ENCODE peak calls at places on chromosomes 3 and 15, in four cellular contexts. One of them, this sample, is unnamed.

GRCh38 chr15:74431645-74432044 is 2.1 kb downstream of the SEMA7A start:
- DNase-seq in fibroblast of lung: no peak
- DNase-seq in endothelial cell of umbilical vein: no peak
- DNase-seq in GM23338: no peak
- DNase-seq in this sample: peak; percentile 24

GRCh38 chr3:17577795-17578520 is 164.5 kb downstream of the TBC1D5 start:
- DNase-seq in GM23338: no peak
- DNase-seq in fibroblast of lung: peak; percentile 79
- DNase-seq in endothelial cell of umbilical vein: peak; percentile 45
- DNase-seq in this sample: no peak

GRCh38 chr3:189455009-189455408 is 176.2 kb upstream of the TP63 start:
- DNase-seq in endothelial cell of umbilical vein: no peak
- DNase-seq in GM23338: no peak
- DNase-seq in fibroblast of lung: no peak
- DNase-seq in this sample: no peak

GRCh38 chr3:131033480-131034080 is 6.9 kb downstream of the NEK11 start:
- DNase-seq in endothelial cell of umbilical vein: peak; percentile 75
- DNase-seq in fibroblast of lung: peak; percentile 27
- DNase-seq in GM23338: peak; percentile 61
- DNase-seq in this sample: peak; percentile 79

GRCh38 chr3:124699686-124700396 is 30.4 kb upstream of the UMPS start:
- DNase-seq in GM23338: no peak
- DNase-seq in fibroblast of lung: peak; percentile 6
- DNase-seq in endothelial cell of umbilical vein: no peak
- DNase-seq in this sample: no peak

GRCh38 chr3:128328546-128329458 is 137.9 kb downstream of the DNAJB8 start:
- DNase-seq in endothelial cell of umbilical vein: no peak
- DNase-seq in GM23338: no peak
- DNase-seq in fibroblast of lung: no peak
- DNase-seq in this sample: no peak

GRCh38 chr3:55637906-55638635 is 151.0 kb upstream of the WNT5A start:
- DNase-seq in endothelial cell of umbilical vein: no peak
- DNase-seq in GM23338: no peak
- DNase-seq in fibroblast of lung: no peak
- DNase-seq in this sample: no peak

GRCh38 chr3:54240319-54240718 is 118.0 kb downstream of the CACNA2D3 start:
- DNase-seq in GM23338: peak; percentile 37
- DNase-seq in fibroblast of lung: no peak
- DNase-seq in endothelial cell of umbilical vein: no peak
- DNase-seq in this sample: no peak

GRCh38 chr3:138114988-138115971 is at the start of gene DZIP1L:
- DNase-seq in endothelial cell of umbilical vein: peak; percentile 61
- DNase-seq in GM23338: peak; percentile 94
- DNase-seq in fibroblast of lung: peak; percentile 79
- DNase-seq in this sample: peak; percentile 44

GRCh38 chr3:66101901-66102300 is 63.2 kb upstream of the MAGI1 start:
- DNase-seq in GM23338: no peak
- DNase-seq in fibroblast of lung: no peak
- DNase-seq in endothelial cell of umbilical vein: peak; percentile 92
- DNase-seq in this sample: no peak

DNA sequence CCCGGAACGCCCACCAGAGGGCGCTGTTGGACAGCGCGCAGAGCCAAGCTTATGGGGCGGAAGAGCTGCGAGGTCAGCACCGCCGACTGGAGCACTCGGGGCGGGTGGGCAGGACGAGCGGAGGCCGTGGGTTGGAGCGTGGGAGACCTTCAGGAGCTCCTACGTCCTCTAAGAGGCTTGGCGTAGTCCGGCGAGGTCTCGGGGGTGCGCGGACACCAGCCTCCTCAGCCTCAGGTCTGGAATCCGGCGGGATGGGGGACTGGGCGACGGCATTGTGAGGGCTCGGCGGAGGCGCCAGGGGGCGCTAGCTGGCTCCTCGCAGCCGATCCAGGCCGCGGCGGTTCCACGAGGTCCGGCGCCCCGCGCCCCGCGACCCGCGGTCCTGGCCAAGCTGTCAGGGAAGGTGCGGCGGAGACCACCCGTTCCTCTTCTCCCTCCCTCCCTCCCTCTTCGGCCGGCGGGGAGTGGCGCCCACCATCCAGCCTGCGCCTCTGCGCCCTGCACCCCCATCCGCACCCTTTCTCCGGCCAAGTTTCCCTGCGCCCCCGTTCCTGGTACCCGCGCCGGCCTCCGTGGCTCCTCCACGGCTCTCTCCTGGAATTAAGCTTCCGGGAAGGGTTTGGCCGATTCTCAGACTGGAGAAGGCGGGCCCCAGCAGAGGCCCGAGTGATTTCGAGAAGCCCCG is 24.3 kb upstream of the POLG start:
- DNase-seq in GM23338: peak; percentile 71
- DNase-seq in endothelial cell of umbilical vein: peak; percentile 88
- DNase-seq in fibroblast of lung: peak; percentile 54
- DNase-seq in this sample: peak; percentile 83
- TF ChIP-seq EZH2 in GM23338: peak; percentile 87
- TF ChIP-seq EZH2 in endothelial cell of umbilical vein: peak; percentile 14
- TF ChIP-seq EZH2 in fibroblast of lung: no peak
- TF ChIP-seq EZH2 in this sample: no peak

DNA sequence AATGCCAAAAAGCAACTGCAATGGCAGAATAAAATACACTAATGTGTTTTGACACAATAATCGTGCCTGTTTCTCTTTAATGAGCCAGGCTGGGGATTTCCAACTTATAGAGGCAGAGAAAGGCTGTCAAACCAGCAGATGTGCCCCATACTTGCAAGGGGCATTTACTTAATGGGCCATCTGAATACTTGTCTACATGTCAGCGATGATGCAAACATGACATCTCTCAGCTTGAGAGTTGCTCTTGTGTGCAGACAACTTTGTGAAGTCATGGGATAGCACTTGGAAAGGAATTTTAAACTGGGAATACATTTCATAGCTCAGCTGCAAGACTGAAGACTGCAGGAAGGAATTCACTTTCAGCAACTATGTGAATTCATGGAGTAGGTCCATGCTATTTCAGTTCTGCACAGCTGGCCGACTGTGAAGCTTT is 127.4 kb upstream of the ADAMTS9 start:
- DNase-seq in fibroblast of lung: peak; percentile 46
- DNase-seq in endothelial cell of umbilical vein: no peak
- DNase-seq in GM23338: no peak
- DNase-seq in this sample: no peak
- H3K27ac ChIP-seq in fibroblast of lung: no peak overlapping the region
- H3K27ac ChIP-seq in endothelial cell of umbilical vein: no peak overlapping the region
- H3K27ac ChIP-seq in GM23338: no peak overlapping the region
- H3K27ac ChIP-seq in this sample: no peak overlapping the region

GRCh38 chr15:67824157-67824899 is 981 bp upstream of the SKOR1 start:
- DNase-seq in endothelial cell of umbilical vein: no peak
- DNase-seq in fibroblast of lung: no peak
- DNase-seq in GM23338: peak; percentile 47
- DNase-seq in this sample: no peak
- TF ChIP-seq EZH2 in endothelial cell of umbilical vein: peak; percentile 13
- TF ChIP-seq EZH2 in fibroblast of lung: peak; percentile 90
- TF ChIP-seq EZH2 in GM23338: peak; percentile 92
- TF ChIP-seq EZH2 in this sample: no peak

GRCh38 chr3:94896994-94897393 is 834.1 kb downstream of the NSUN3 start:
- DNase-seq in GM23338: no peak
- DNase-seq in endothelial cell of umbilical vein: no peak
- DNase-seq in fibroblast of lung: no peak
- DNase-seq in this sample: no peak
- H3K27ac ChIP-seq in GM23338: no peak overlapping the region
- H3K27ac ChIP-seq in endothelial cell of umbilical vein: no peak overlapping the region
- H3K27ac ChIP-seq in fibroblast of lung: no peak overlapping the region
- H3K27ac ChIP-seq in this sample: no peak overlapping the region

GRCh38 chr3:69194431-69195183 is 72.2 kb upstream of the LMOD3 start:
- DNase-seq in endothelial cell of umbilical vein: peak; percentile 79
- DNase-seq in fibroblast of lung: no peak
- DNase-seq in GM23338: no peak
- DNase-seq in this sample: no peak

GRCh38 chr3:69186575-69187093 is 64.2 kb upstream of the LMOD3 start:
- DNase-seq in GM23338: no peak
- DNase-seq in fibroblast of lung: no peak
- DNase-seq in endothelial cell of umbilical vein: no peak
- DNase-seq in this sample: no peak

GRCh38 chr3:69193749-69194148 is 71.4 kb upstream of the LMOD3 start:
- DNase-seq in endothelial cell of umbilical vein: no peak
- DNase-seq in fibroblast of lung: no peak
- DNase-seq in GM23338: no peak
- DNase-seq in this sample: no peak

GRCh38 chr3:69189487-69189886 is 67.1 kb upstream of the LMOD3 start:
- DNase-seq in GM23338: no peak
- DNase-seq in endothelial cell of umbilical vein: no peak
- DNase-seq in fibroblast of lung: peak; percentile 29
- DNase-seq in this sample: no peak
- TF ChIP-seq EZH2 in GM23338: no peak
- TF ChIP-seq EZH2 in endothelial cell of umbilical vein: no peak
- TF ChIP-seq EZH2 in fibroblast of lung: no peak
- TF ChIP-seq EZH2 in this sample: no peak

GRCh38 chr15:28923726-28924280 is 38.0 kb downstream of the APBA2 start:
- DNase-seq in fibroblast of lung: no peak
- DNase-seq in endothelial cell of umbilical vein: no peak
- DNase-seq in GM23338: no peak
- DNase-seq in this sample: no peak
- H3K27ac ChIP-seq in fibroblast of lung: no peak overlapping the region
- H3K27ac ChIP-seq in endothelial cell of umbilical vein: no peak overlapping the region
- H3K27ac ChIP-seq in GM23338: no peak overlapping the region
- H3K27ac ChIP-seq in this sample: no peak overlapping the region

DNA sequence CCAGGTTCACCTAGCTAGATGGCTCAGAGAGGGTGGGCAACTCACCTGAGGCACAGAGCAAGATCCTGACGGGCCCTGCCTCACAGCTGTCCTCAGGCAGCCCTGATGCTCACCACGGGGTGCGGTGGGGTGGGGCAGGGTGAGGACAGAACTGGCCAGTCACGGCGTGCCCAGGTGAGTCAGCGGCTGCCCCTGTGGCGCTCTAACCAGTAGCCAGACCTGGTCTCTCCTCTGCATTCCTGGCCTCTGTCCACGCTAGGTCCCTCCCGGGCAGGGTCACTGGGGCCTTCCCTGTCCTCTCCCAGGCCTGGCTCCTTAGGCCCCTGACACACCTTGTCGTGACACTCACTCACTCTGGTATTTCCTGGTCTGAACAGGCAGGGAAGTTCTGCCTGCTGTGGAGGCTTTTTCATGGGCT is 904 bp downstream of the ALS2CL start:
- DNase-seq in endothelial cell of umbilical vein: peak; percentile 13
- DNase-seq in fibroblast of lung: peak; percentile 27
- DNase-seq in GM23338: peak; percentile 41
- DNase-seq in this sample: peak; percentile 91
- TF ChIP-seq EZH2 in endothelial cell of umbilical vein: no peak
- TF ChIP-seq EZH2 in fibroblast of lung: no peak
- TF ChIP-seq EZH2 in GM23338: no peak
- TF ChIP-seq EZH2 in this sample: no peak

This sample was measured in PC-3.